ENCODE peak calls at places on chromosomes 11 and 22, in ten cellular contexts. One of them, this sample, is unnamed.

GRCh38 chr11:12762283-12762682 is 88.1 kb downstream of the TEAD1 start:
- DNase-seq in spleen: no peak
- DNase-seq in Panc1: no peak
- DNase-seq in H1: no peak
- DNase-seq in tibial artery: no peak
- DNase-seq in coronary artery: no peak
- DNase-seq in A673: no peak
- DNase-seq in AG09309: no peak
- DNase-seq in mucosa of descending colon: no peak
- DNase-seq in BJ: no peak
- DNase-seq in this sample: no peak

GRCh38 chr22:49753276-49753884 is 74.3 kb downstream of the BRD1 start:
- DNase-seq in AG09309: no peak
- DNase-seq in BJ: no peak
- DNase-seq in spleen: no peak
- DNase-seq in mucosa of descending colon: no peak
- DNase-seq in coronary artery: peak; percentile 57
- DNase-seq in H1: no peak
- DNase-seq in tibial artery: no peak
- DNase-seq in Panc1: no peak
- DNase-seq in A673: no peak
- DNase-seq in this sample: no peak

GRCh38 chr11:66017354-66017753 is 5.5 kb downstream of the CST6 start:
- DNase-seq in AG09309: no peak
- DNase-seq in H1: no peak
- DNase-seq in A673: no peak
- DNase-seq in Panc1: no peak
- DNase-seq in tibial artery: no peak
- DNase-seq in coronary artery: no peak
- DNase-seq in BJ: no peak
- DNase-seq in spleen: no peak
- DNase-seq in mucosa of descending colon: no peak
- DNase-seq in this sample: no peak

GRCh38 chr22:26526165-26526564 is 13.9 kb upstream of the TFIP11 start:
- DNase-seq in tibial artery: no peak
- DNase-seq in coronary artery: no peak
- DNase-seq in Panc1: no peak
- DNase-seq in A673: no peak
- DNase-seq in AG09309: no peak
- DNase-seq in BJ: no peak
- DNase-seq in spleen: no peak
- DNase-seq in mucosa of descending colon: no peak
- DNase-seq in H1: no peak
- DNase-seq in this sample: no peak

GRCh38 chr11:27213232-27213660 is 149.8 kb downstream of the CCDC34 start:
- DNase-seq in AG09309: peak; percentile 85
- DNase-seq in H1: peak; percentile 24
- DNase-seq in spleen: no peak
- DNase-seq in Panc1: peak; percentile 64
- DNase-seq in tibial artery: no peak
- DNase-seq in mucosa of descending colon: no peak
- DNase-seq in coronary artery: no peak
- DNase-seq in BJ: peak; percentile 95
- DNase-seq in A673: peak; percentile 100
- DNase-seq in this sample: peak; percentile 80

GRCh38 chr11:96207459-96208449 is 135.2 kb downstream of the MAML2 start:
- DNase-seq in spleen: no peak
- DNase-seq in BJ: no peak
- DNase-seq in H1: no peak
- DNase-seq in AG09309: no peak
- DNase-seq in Panc1: no peak
- DNase-seq in mucosa of descending colon: peak; percentile 55
- DNase-seq in tibial artery: no peak
- DNase-seq in A673: peak; percentile 96
- DNase-seq in coronary artery: no peak
- DNase-seq in this sample: no peak

GRCh38 chr11:63508009-63508408 is 2.1 kb downstream of the LGALS12 start:
- DNase-seq in A673: peak; percentile 62
- DNase-seq in tibial artery: no peak
- DNase-seq in AG09309: no peak
- DNase-seq in mucosa of descending colon: peak; percentile 40
- DNase-seq in coronary artery: no peak
- DNase-seq in spleen: no peak
- DNase-seq in Panc1: peak; percentile 13
- DNase-seq in H1: no peak
- DNase-seq in BJ: no peak
- DNase-seq in this sample: no peak

GRCh38 chr11:17791144-17791543 is 56.6 kb downstream of the KCNC1 start:
- DNase-seq in AG09309: no peak
- DNase-seq in A673: no peak
- DNase-seq in Panc1: no peak
- DNase-seq in mucosa of descending colon: no peak
- DNase-seq in BJ: no peak
- DNase-seq in spleen: no peak
- DNase-seq in H1: no peak
- DNase-seq in tibial artery: no peak
- DNase-seq in coronary artery: no peak
- DNase-seq in this sample: no peak

GRCh38 chr11:8018742-8019631 is 31.9 kb downstream of the EIF3F start:
- DNase-seq in tibial artery: peak; percentile 77
- DNase-seq in AG09309: no peak
- DNase-seq in coronary artery: peak; percentile 85
- DNase-seq in H1: peak; percentile 87
- DNase-seq in A673: peak; percentile 41
- DNase-seq in Panc1: no peak
- DNase-seq in spleen: peak; percentile 82
- DNase-seq in BJ: no peak
- DNase-seq in mucosa of descending colon: peak; percentile 66
- DNase-seq in this sample: no peak

GRCh38 chr11:114236829-114237228 is 59.4 kb upstream of the NNMT start:
- DNase-seq in spleen: no peak
- DNase-seq in BJ: no peak
- DNase-seq in Panc1: no peak
- DNase-seq in H1: no peak
- DNase-seq in AG09309: no peak
- DNase-seq in coronary artery: no peak
- DNase-seq in tibial artery: no peak
- DNase-seq in mucosa of descending colon: no peak
- DNase-seq in A673: no peak
- DNase-seq in this sample: no peak

GRCh38 chr11:45094958-45095690 is 51.3 kb upstream of the PRDM11 start:
- DNase-seq in spleen: peak; percentile 65
- DNase-seq in coronary artery: no peak
- DNase-seq in H1: no peak
- DNase-seq in tibial artery: no peak
- DNase-seq in Panc1: no peak
- DNase-seq in mucosa of descending colon: no peak
- DNase-seq in BJ: no peak
- DNase-seq in A673: no peak
- DNase-seq in AG09309: no peak
- DNase-seq in this sample: no peak

GRCh38 chr11:41319434-41319833 is 140.0 kb downstream of the LRRC4C start:
- DNase-seq in Panc1: no peak
- DNase-seq in coronary artery: no peak
- DNase-seq in spleen: no peak
- DNase-seq in mucosa of descending colon: no peak
- DNase-seq in H1: no peak
- DNase-seq in A673: no peak
- DNase-seq in BJ: no peak
- DNase-seq in tibial artery: no peak
- DNase-seq in AG09309: no peak
- DNase-seq in this sample: no peak

DNA sequence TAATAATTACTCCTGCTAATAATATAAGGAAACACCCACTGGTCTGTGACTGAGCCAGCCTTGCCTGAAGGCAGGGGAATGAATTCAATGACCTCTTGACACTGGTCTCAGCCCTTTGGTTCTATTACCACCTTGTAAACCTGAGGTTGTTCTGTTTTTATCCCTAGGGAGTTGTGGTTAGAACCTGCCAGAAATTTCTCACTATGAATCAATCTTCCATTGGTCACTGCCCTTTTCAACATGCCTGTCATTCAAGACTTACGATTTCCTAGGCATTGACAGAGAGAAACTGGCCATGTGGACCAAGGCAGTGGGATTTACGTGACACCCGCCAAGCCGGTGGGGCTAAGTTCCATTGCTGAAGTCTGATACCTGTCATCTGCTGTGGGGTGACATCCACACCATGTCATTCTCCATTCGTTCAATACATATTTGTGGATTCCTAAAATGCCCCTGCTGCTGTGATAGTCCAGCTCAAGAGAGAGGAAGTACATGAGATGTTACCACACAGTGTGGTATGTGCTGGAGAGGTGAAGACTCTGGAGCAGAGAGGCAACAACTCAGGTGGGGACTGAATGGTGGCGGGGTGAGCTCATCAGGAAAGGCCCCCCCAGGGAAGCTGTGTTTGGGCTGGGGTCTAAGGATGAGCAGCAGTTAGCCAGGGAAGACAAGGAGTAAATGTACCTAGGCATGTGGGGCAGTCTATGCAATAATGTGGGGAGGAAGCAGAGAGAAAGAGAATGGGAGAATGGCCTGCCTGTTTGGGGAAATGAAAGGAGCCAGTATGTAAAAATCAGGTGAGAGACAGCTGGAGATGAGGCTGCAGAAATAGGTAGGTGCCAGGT is 15.2 kb upstream of the EHF start:
- DNase-seq in BJ: no peak
- DNase-seq in coronary artery: no peak
- DNase-seq in H1: no peak
- DNase-seq in AG09309: no peak
- DNase-seq in A673: no peak
- DNase-seq in Panc1: no peak
- DNase-seq in mucosa of descending colon: no peak
- DNase-seq in spleen: no peak
- DNase-seq in tibial artery: no peak
- DNase-seq in this sample: no peak
- H3K4me3 ChIP-seq in BJ: no peak overlapping the region
- H3K4me3 ChIP-seq in coronary artery: no peak overlapping the region
- H3K4me3 ChIP-seq in H1: no peak overlapping the region
- H3K4me3 ChIP-seq in AG09309: no peak overlapping the region
- H3K4me3 ChIP-seq in A673: no peak overlapping the region
- H3K4me3 ChIP-seq in Panc1: no peak overlapping the region
- H3K4me3 ChIP-seq in mucosa of descending colon: no peak overlapping the region
- H3K4me3 ChIP-seq in spleen: no peak overlapping the region
- H3K4me3 ChIP-seq in tibial artery: no peak overlapping the region
- H3K4me3 ChIP-seq in this sample: no peak overlapping the region

DNA sequence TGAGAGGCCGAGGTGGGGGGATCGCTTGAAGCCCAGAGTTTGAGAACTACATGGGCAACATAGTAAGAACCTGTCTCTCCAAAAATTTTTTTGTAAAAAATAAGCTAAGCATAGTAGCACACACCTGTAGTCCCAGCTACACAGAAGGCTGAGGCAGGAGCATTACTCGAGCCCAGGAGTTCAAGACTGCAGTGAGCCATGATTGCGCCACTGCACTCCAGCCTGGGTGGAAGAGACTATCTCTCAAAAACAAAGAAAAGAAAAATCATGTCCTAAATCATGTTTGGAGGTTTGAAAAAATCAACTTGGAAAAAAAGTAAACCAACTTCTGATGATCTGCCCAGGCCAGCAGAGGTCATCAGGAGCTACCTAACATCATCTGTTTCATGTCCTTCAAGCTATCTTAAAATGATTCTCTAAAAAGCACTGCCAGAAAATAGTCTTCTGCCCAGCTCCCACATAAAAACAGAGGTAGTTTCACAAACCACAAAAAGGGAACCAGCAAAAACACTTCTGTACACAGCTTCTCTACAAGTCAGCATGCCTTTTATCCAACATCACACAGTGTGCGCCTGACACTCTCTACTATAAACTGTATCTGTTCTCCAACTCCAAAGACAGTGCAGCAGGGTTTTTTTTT is 165.0 kb downstream of the SOX6 start:
- DNase-seq in AG09309: no peak
- DNase-seq in H1: no peak
- DNase-seq in A673: no peak
- DNase-seq in coronary artery: no peak
- DNase-seq in mucosa of descending colon: peak; percentile 10
- DNase-seq in Panc1: no peak
- DNase-seq in tibial artery: no peak
- DNase-seq in BJ: no peak
- DNase-seq in spleen: no peak
- DNase-seq in this sample: no peak
- TF ChIP-seq CTCF in AG09309: no peak
- TF ChIP-seq CTCF in H1: no peak
- TF ChIP-seq CTCF in A673: peak; percentile 13
- TF ChIP-seq CTCF in coronary artery: no peak
- TF ChIP-seq CTCF in mucosa of descending colon: no peak
- TF ChIP-seq CTCF in Panc1: peak; percentile 18
- TF ChIP-seq CTCF in tibial artery: no peak
- TF ChIP-seq CTCF in BJ: no peak
- TF ChIP-seq CTCF in spleen: no peak
- TF ChIP-seq CTCF in this sample: no peak

DNA sequence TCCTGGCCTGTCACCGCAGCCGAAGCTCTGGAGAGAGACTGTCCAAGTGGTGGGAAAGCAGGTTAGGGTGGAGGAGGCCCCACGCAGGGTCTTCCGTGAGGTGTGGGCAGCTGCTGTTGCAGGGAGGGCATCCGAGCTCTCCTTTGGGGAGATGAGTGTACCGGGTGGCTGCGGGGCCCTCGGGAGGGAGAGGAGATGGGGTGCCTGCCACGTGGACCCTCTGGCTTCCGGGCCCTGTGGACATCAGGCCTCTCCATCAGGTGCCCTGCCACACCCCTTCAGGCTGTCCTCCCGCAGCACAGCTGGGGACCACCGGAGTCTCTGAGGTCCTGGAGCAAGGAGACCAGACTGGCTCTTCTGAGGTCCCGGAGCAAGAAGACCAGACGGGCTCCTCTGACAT is 1.7 kb downstream of the PTDSS2 start:
- DNase-seq in H1: no peak
- DNase-seq in A673: no peak
- DNase-seq in mucosa of descending colon: no peak
- DNase-seq in Panc1: no peak
- DNase-seq in AG09309: no peak
- DNase-seq in coronary artery: no peak
- DNase-seq in spleen: no peak
- DNase-seq in BJ: no peak
- DNase-seq in tibial artery: no peak
- DNase-seq in this sample: no peak
- H3K4me3 ChIP-seq in H1: no peak overlapping the region
- H3K4me3 ChIP-seq in A673: peak overlapping the region; percentile 95
- H3K4me3 ChIP-seq in mucosa of descending colon: no peak overlapping the region
- H3K4me3 ChIP-seq in Panc1: peak overlapping the region; percentile 82
- H3K4me3 ChIP-seq in AG09309: peak overlapping the region; percentile 65
- H3K4me3 ChIP-seq in coronary artery: peak overlapping the region; percentile 96
- H3K4me3 ChIP-seq in spleen: no peak overlapping the region
- H3K4me3 ChIP-seq in BJ: no peak overlapping the region
- H3K4me3 ChIP-seq in tibial artery: peak overlapping the region; percentile 79
- H3K4me3 ChIP-seq in this sample: peak overlapping the region; percentile 77

DNA sequence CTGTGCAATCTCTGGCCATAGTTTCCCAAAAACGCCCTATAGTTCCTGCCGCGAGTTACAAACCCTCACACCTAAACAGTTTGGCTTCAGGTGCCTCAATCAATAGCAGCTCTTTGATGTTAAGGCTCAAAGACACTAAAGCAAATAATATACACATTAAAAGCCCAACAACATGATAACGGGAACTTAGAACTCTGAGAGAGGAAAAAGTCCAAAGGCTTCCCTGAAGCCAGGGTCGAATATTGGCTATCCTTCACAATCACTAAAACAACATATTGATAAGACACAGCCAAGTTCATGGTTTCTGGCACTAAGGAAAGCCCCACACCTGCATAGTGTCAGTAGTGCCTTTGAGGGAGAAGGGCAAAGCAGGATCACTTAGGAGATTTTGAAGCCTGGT is 54.9 kb downstream of the NTM start:
- DNase-seq in A673: no peak
- DNase-seq in AG09309: no peak
- DNase-seq in BJ: no peak
- DNase-seq in Panc1: no peak
- DNase-seq in tibial artery: no peak
- DNase-seq in spleen: no peak
- DNase-seq in H1: no peak
- DNase-seq in coronary artery: no peak
- DNase-seq in mucosa of descending colon: no peak
- DNase-seq in this sample: no peak
- TF ChIP-seq CTCF in A673: no peak
- TF ChIP-seq CTCF in AG09309: no peak
- TF ChIP-seq CTCF in BJ: no peak
- TF ChIP-seq CTCF in Panc1: no peak
- TF ChIP-seq CTCF in tibial artery: no peak
- TF ChIP-seq CTCF in spleen: no peak
- TF ChIP-seq CTCF in H1: no peak
- TF ChIP-seq CTCF in coronary artery: no peak
- TF ChIP-seq CTCF in mucosa of descending colon: no peak
- TF ChIP-seq CTCF in this sample: no peak